ENCODE peak calls at places on chromosomes 13 and 19, in five cellular contexts. J is lower lobe of right lung, H is right cardiac atrium, C is cardiac muscle cell, A is uterus. S is an unnamed sample.

GRCh38 chr19:30690935-30691505 is 318.8 kb downstream of the ZNF536 start:
- DNase-seq in J (no peak), H (no peak), C (no peak), A (no peak), S (no peak)

GRCh38 chr19:55647732-55648656 is at the start of gene CCDC106:
- DNase-seq in J (peak; percentile 79), H (peak; percentile 90), C (peak; percentile 86), A (peak; percentile 81), S (peak; percentile 71)

GRCh38 chr13:113584870-113585671 is 518 bp downstream of the TFDP1 start:
- DNase-seq in J (peak; percentile 51), H (no peak), C (peak; percentile 36), A (peak; percentile 13), S (peak; percentile 8)

GRCh38 chr19:44641460-44641859 is 2.2 kb upstream of the PVR start:
- DNase-seq in J (no peak), H (no peak), C (no peak), A (no peak), S (no peak)

GRCh38 chr13:71624641-71625040 is 242.4 kb downstream of the DACH1 start:
- DNase-seq in J (no peak), H (no peak), C (no peak), A (no peak), S (no peak)

GRCh38 chr13:98454389-98454881 is 122.5 kb downstream of the STK24 start:
- DNase-seq in J (no peak), H (no peak), C (peak; percentile 20), A (no peak), S (peak; percentile 55)

GRCh38 chr13:48860369-48860768 is 115.3 kb upstream of the FNDC3A start:
- DNase-seq in J (no peak), H (no peak), C (no peak), A (no peak), S (no peak)

GRCh38 chr19:8308891-8309291 is 733 bp upstream of the CD320 start:
- DNase-seq in J (peak; percentile 30), H (no peak), C (no peak), A (no peak), S (no peak)

GRCh38 chr19:21130097-21130775 is 11.6 kb upstream of the ZNF431 start:
- DNase-seq in J (no peak), H (no peak), C (no peak), A (no peak), S (peak; percentile 55)

GRCh38 chr13:75715598-75716523 is 79.7 kb downstream of the LMO7 start:
- DNase-seq in J (no peak), H (no peak), C (no peak), A (no peak), S (no peak)

GRCh38 chr13:20390526-20391175 is 135.0 kb downstream of the CRYL1 start:
- DNase-seq in J (no peak), H (no peak), C (no peak), A (no peak), S (no peak)
- H3K27ac ChIP-seq in J (no peak overlapping the region), H (no peak overlapping the region), C (peak overlapping the region; percentile 92), A (no peak overlapping the region), S (no peak overlapping the region)

GRCh38 chr13:97221046-97221445 is 1.1 kb upstream of the MBNL2 start:
- DNase-seq in J (no peak), H (no peak), C (no peak), A (no peak), S (no peak)

GRCh38 chr13:97220151-97220900 is 1.8 kb upstream of the MBNL2 start:
- DNase-seq in J (no peak), H (no peak), C (no peak), A (no peak), S (no peak)

GRCh38 chr13:97222934-97223710 is 989 bp downstream of the MBNL2 start:
- DNase-seq in J (no peak), H (no peak), C (no peak), A (no peak), S (no peak)

GRCh38 chr13:97221989-97222700 is at the start of gene MBNL2:
- DNase-seq in J (peak; percentile 91), H (peak; percentile 94), C (peak; percentile 92), A (peak; percentile 87), S (peak; percentile 91)

GRCh38 chr13:97221491-97221890 is 642 bp upstream of the MBNL2 start:
- DNase-seq in J (no peak), H (no peak), C (no peak), A (no peak), S (no peak)
- H3K4me3 ChIP-seq in J (peak overlapping the region; percentile 68), H (peak overlapping the region; percentile 99), C (no peak overlapping the region), A (peak overlapping the region; percentile 52), S (no peak overlapping the region)

DNA sequence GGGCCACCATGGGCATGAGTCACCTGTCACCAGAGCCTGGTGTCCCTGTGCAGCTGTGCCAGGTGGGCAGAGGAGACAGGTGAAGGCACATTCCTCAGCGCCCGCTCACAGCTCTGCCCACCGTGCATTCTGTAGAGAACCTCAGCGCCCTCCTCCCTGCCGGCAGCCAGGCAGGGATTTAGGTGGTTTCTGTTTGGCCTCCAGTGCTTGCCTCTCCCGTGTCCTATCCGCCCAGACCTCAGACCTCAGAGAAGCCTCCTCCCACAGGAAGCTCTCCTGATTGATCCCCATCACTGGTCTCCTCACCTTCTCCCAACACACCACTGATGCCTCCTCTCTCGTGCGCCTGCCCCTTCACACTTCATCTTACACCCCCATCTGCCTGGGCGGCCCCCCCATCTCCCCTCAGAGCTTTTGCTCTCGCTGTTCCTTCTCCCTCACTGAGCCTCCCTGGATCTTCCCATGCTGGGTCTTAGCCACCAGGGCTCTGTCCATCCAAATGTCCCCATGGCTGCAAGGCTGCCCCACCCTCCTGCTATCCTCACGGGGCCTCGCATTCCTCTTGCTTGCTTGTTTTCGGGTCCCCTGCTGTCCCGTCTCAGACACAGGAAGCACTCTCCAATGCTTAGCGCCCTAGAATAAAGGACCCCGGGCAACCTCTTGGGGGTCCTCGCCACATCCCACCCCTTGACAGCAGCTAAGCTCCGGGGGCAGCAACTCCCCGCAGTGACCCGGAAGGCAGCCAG is 23.9 kb downstream of the SH3GL1 start:
- DNase-seq in J (no peak), H (no peak), C (no peak), A (no peak), S (no peak)
- H3K27ac ChIP-seq in J (peak overlapping the region; percentile 85), H (peak overlapping the region; percentile 14), C (peak overlapping the region; percentile 87), A (no peak overlapping the region), S (peak overlapping the region; percentile 87)

GRCh38 chr19:36149673-36150406 is 2.4 kb downstream of the COX7A1 start:
- DNase-seq in J (no peak), H (peak; percentile 72), C (no peak), A (no peak), S (peak; percentile 74)

GRCh38 chr19:36152886-36153525 is 759 bp upstream of the COX7A1 start:
- DNase-seq in J (no peak), H (peak; percentile 29), C (no peak), A (no peak), S (no peak)

GRCh38 chr19:36151144-36152051 is 849 bp downstream of the COX7A1 start:
- DNase-seq in J (no peak), H (peak; percentile 85), C (no peak), A (peak; percentile 68), S (peak; percentile 65)

GRCh38 chr19:36150586-36150985 is 1.7 kb downstream of the COX7A1 start:
- DNase-seq in J (no peak), H (peak; percentile 37), C (no peak), A (no peak), S (no peak)

GRCh38 chr19:36152061-36152885 is at the start of gene COX7A1:
- DNase-seq in J (peak; percentile 62), H (peak; percentile 92), C (no peak), A (peak; percentile 71), S (peak; percentile 68)
- H3K4me3 ChIP-seq in J (peak within 1 kb of the TSS; percentile 63), H (peak within 1 kb of the TSS; percentile 71), C (no peak within 1 kb of the TSS), A (peak within 1 kb of the TSS; percentile 50), S (no peak within 1 kb of the TSS)

DNA sequence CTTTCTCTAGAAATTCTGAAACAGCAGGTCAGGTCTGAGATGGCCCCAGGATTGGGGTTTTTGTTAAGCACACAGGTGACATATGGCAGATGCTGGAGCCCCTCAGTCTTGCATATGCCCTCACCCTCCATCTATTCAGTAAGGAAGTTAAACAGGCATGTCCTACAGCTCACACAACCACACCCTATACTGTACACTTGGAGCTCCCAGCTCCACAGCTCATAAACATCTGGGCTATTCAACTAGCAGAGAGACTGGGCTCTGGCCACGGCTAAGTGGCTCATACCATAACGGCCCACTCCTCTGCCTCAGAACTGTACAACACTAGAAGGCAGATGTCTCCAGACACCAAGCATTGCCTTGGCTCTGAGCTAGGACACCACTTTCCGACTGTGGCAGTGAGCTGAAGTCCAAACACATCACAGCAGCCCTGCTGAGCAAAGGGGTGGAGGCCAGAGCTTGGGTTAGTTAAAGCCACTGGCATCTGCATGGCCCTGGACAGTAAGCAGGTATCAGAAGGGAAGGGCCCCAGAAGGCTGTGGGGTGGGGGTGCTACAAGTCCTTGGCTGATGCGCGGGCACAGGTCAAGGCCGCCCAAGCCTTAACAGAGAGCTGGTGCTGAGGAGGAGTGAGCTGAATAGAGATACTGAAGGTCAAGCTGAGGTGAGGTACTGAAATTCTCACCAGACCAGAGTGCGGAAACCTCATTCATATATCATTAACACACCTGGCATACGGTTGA is 79.1 kb downstream of the ABCC4 start:
- DNase-seq in J (no peak), H (no peak), C (no peak), A (no peak), S (no peak)
- H3K27ac ChIP-seq in J (no peak overlapping the region), H (no peak overlapping the region), C (no peak overlapping the region), A (no peak overlapping the region), S (no peak overlapping the region)

DNA sequence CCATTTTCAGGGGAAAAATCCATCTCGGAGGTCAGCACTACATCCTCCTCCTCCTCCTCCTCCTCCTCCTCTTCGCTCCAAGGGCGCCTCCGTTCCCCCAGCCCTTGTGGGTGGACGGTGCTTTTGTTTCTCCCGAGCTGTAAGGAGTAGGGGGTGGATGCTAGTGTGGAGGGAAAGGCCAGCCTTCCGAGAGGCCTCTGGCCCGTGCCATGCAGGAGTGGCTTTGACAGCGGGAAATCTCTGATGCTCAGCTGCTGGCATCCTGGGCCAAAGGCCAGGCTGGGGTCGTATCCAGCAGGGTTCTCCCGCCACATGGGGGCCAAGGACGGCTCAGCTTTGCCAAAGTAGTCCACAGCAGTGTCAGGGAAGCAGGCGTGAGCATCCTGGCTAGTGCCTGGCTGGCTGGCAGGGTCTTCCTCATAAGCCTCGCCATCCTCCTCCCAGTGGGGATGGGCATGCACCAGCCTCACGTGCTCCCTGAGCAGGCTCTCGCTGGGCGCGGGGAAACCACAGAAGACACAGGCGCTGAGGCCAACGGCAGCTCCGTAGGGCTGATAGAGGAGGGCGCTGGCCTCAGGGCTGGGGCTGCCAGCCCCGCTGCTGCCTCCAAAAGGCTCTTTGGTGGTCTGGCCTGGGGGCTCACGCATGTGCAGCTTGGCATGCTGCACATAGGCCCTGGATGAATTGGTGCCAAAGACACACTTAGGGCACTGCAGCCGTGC is 10.5 kb downstream of the WIZ start:
- DNase-seq in J (no peak), H (peak; percentile 49), C (no peak), A (no peak), S (no peak)
- H3K4me3 ChIP-seq in J (no peak overlapping the region), H (no peak overlapping the region), C (no peak overlapping the region), A (no peak overlapping the region), S (no peak overlapping the region)

GRCh38 chr19:48368942-48369341 is 4.8 kb downstream of the SYNGR4 start:
- DNase-seq in J (no peak), H (no peak), C (no peak), A (no peak), S (no peak)
- H3K27ac ChIP-seq in J (no peak overlapping the region), H (no peak overlapping the region), C (no peak overlapping the region), A (no peak overlapping the region), S (no peak overlapping the region)

GRCh38 chr13:33743438-33744368 is 74.2 kb upstream of the RFC3 start:
- DNase-seq in J (no peak), H (no peak), C (no peak), A (no peak), S (no peak)
- H3K4me3 ChIP-seq in J (no peak overlapping the region), H (no peak overlapping the region), C (no peak overlapping the region), A (no peak overlapping the region), S (no peak overlapping the region)

S was measured in thyroid gland.